ENCODE peak calls at places on chromosomes 12 and 14, in four cellular contexts. V is fibroblast of lung; Q is activated CD4-positive, alpha-beta T cell treated with anti-CD3 and anti-CD28 coated beads for 1 hour; G is CD4-positive, alpha-beta memory T cell. B is an unnamed sample.
A peak's percentile ranks its signal among the peaks of the same experiment; 100 is the strongest.

GRCh38 chr12:123131291-123131831 is 19.5 kb downstream of the PITPNM2 start:
- DNase-seq in V (peak; percentile 53), G (no peak), Q (no peak), B (no peak)

GRCh38 chr14:72907327-72907826 is 13.5 kb upstream of the DPF3 start:
- DNase-seq in V (peak; percentile 46), G (no peak), Q (no peak), B (no peak)

GRCh38 chr14:22047105-22047504 is 373.5 kb upstream of the OR4E1 start:
- DNase-seq in G (peak; percentile 55), Q (no peak), V (no peak), B (peak; percentile 21)

GRCh38 chr12:48980389-48980952 is 2.3 kb downstream of the WNT1 start:
- DNase-seq in V (no peak), G (peak; percentile 39), Q (no peak), B (peak; percentile 28)

GRCh38 chr12:48980953-48981756 is 3.0 kb downstream of the WNT1 start:
- DNase-seq in Q (no peak), G (peak; percentile 74), V (no peak), B (peak; percentile 79)

GRCh38 chr14:33590891-33591630 is 359.8 kb downstream of the EGLN3 start:
- DNase-seq in G (no peak), Q (no peak), V (peak; percentile 81), B (no peak)

GRCh38 chr12:98358144-98358543 is 157.2 kb upstream of the TMPO start:
- DNase-seq in G (no peak), Q (no peak), V (no peak), B (no peak)

GRCh38 chr12:83389237-83389996 is 702.7 kb downstream of the TMTC2 start:
- DNase-seq in G (no peak), Q (no peak), V (no peak), B (no peak)

GRCh38 chr14:101027291-101027690 is 123.8 kb upstream of the RTL1 start:
- DNase-seq in V (no peak), Q (no peak), G (no peak), B (no peak)

GRCh38 chr12:92149563-92149962 is 3.9 kb upstream of the BTG1 start:
- DNase-seq in Q (no peak), G (no peak), V (no peak), B (no peak)

GRCh38 chr12:2640709-2641108 is 154.1 kb upstream of the FKBP4 start:
- DNase-seq in V (peak; percentile 99), G (no peak), Q (no peak), B (no peak)

B was measured in immature natural killer cell.